ENCODE peak calls at places on chromosome 15, in ten cellular contexts. One of them, this sample, is unnamed.

GRCh38 chr15:96992817-96993216 is 662.3 kb downstream of the NR2F2 start:
- DNase-seq in OCI-LY7: no peak
- DNase-seq in Peyer's patch: no peak
- DNase-seq in mesendoderm: no peak
- DNase-seq in GM03348: no peak
- DNase-seq in GM04504: no peak
- DNase-seq in cardiac septum: no peak
- DNase-seq in left cardiac atrium: no peak
- DNase-seq in NCI-H460: no peak
- DNase-seq in ACHN: no peak
- DNase-seq in this sample: no peak

GRCh38 chr15:89139613-89140499 is 51.6 kb downstream of the ABHD2 start:
- DNase-seq in GM03348: no peak
- DNase-seq in ACHN: no peak
- DNase-seq in GM04504: no peak
- DNase-seq in mesendoderm: peak; percentile 48
- DNase-seq in OCI-LY7: no peak
- DNase-seq in Peyer's patch: no peak
- DNase-seq in left cardiac atrium: no peak
- DNase-seq in cardiac septum: no peak
- DNase-seq in NCI-H460: no peak
- DNase-seq in this sample: no peak

GRCh38 chr15:75508741-75509532 is 57.4 kb upstream of the SIN3A start:
- DNase-seq in NCI-H460: peak; percentile 21
- DNase-seq in cardiac septum: no peak
- DNase-seq in left cardiac atrium: no peak
- DNase-seq in ACHN: peak; percentile 32
- DNase-seq in GM04504: peak; percentile 15
- DNase-seq in OCI-LY7: peak; percentile 48
- DNase-seq in mesendoderm: peak; percentile 63
- DNase-seq in GM03348: peak; percentile 53
- DNase-seq in Peyer's patch: no peak
- DNase-seq in this sample: no peak

GRCh38 chr15:58805095-58805494 is 34.0 kb downstream of the MINDY2 start:
- DNase-seq in OCI-LY7: no peak
- DNase-seq in ACHN: no peak
- DNase-seq in left cardiac atrium: no peak
- DNase-seq in GM03348: no peak
- DNase-seq in cardiac septum: no peak
- DNase-seq in Peyer's patch: no peak
- DNase-seq in mesendoderm: no peak
- DNase-seq in NCI-H460: no peak
- DNase-seq in GM04504: no peak
- DNase-seq in this sample: no peak

GRCh38 chr15:100493213-100493612 is 35.5 kb downstream of the CERS3 start:
- DNase-seq in OCI-LY7: no peak
- DNase-seq in NCI-H460: no peak
- DNase-seq in left cardiac atrium: no peak
- DNase-seq in GM03348: no peak
- DNase-seq in mesendoderm: no peak
- DNase-seq in GM04504: no peak
- DNase-seq in cardiac septum: no peak
- DNase-seq in ACHN: no peak
- DNase-seq in Peyer's patch: no peak
- DNase-seq in this sample: no peak

GRCh38 chr15:41971089-41971892 is 1.1 kb downstream of the EHD4 start:
- DNase-seq in OCI-LY7: peak; percentile 86
- DNase-seq in NCI-H460: peak; percentile 25
- DNase-seq in mesendoderm: peak; percentile 82
- DNase-seq in GM04504: no peak
- DNase-seq in left cardiac atrium: peak; percentile 69
- DNase-seq in Peyer's patch: peak; percentile 81
- DNase-seq in GM03348: peak; percentile 71
- DNase-seq in ACHN: peak; percentile 73
- DNase-seq in cardiac septum: peak; percentile 79
- DNase-seq in this sample: peak; percentile 59

GRCh38 chr15:27854601-27855000 is 244.5 kb downstream of the OCA2 start:
- DNase-seq in ACHN: no peak
- DNase-seq in cardiac septum: no peak
- DNase-seq in NCI-H460: no peak
- DNase-seq in GM03348: no peak
- DNase-seq in Peyer's patch: no peak
- DNase-seq in left cardiac atrium: no peak
- DNase-seq in GM04504: no peak
- DNase-seq in mesendoderm: no peak
- DNase-seq in OCI-LY7: no peak
- DNase-seq in this sample: no peak

GRCh38 chr15:89809093-89809786 is 5.4 kb downstream of the ANPEP start:
- DNase-seq in OCI-LY7: no peak
- DNase-seq in GM03348: no peak
- DNase-seq in mesendoderm: no peak
- DNase-seq in left cardiac atrium: no peak
- DNase-seq in Peyer's patch: no peak
- DNase-seq in NCI-H460: no peak
- DNase-seq in GM04504: no peak
- DNase-seq in cardiac septum: no peak
- DNase-seq in ACHN: no peak
- DNase-seq in this sample: no peak

GRCh38 chr15:69060744-69061143 is 46.2 kb downstream of the NOX5 start:
- DNase-seq in NCI-H460: no peak
- DNase-seq in Peyer's patch: no peak
- DNase-seq in ACHN: no peak
- DNase-seq in GM04504: no peak
- DNase-seq in mesendoderm: no peak
- DNase-seq in cardiac septum: no peak
- DNase-seq in OCI-LY7: peak; percentile 52
- DNase-seq in GM03348: no peak
- DNase-seq in left cardiac atrium: no peak
- DNase-seq in this sample: no peak

GRCh38 chr15:36370051-36370734 is 209.2 kb upstream of the CDIN1 start:
- DNase-seq in NCI-H460: no peak
- DNase-seq in GM03348: no peak
- DNase-seq in left cardiac atrium: no peak
- DNase-seq in OCI-LY7: no peak
- DNase-seq in ACHN: no peak
- DNase-seq in mesendoderm: no peak
- DNase-seq in Peyer's patch: no peak
- DNase-seq in GM04504: no peak
- DNase-seq in cardiac septum: no peak
- DNase-seq in this sample: no peak

GRCh38 chr15:94791008-94791407 is 559.6 kb downstream of the MCTP2 start:
- DNase-seq in left cardiac atrium: no peak
- DNase-seq in mesendoderm: no peak
- DNase-seq in NCI-H460: no peak
- DNase-seq in OCI-LY7: no peak
- DNase-seq in cardiac septum: no peak
- DNase-seq in ACHN: no peak
- DNase-seq in Peyer's patch: no peak
- DNase-seq in GM04504: no peak
- DNase-seq in GM03348: no peak
- DNase-seq in this sample: no peak

GRCh38 chr15:73982251-73982962 is 9.7 kb downstream of the STOML1 start:
- DNase-seq in mesendoderm: no peak
- DNase-seq in OCI-LY7: no peak
- DNase-seq in GM03348: peak; percentile 89
- DNase-seq in Peyer's patch: peak; percentile 85
- DNase-seq in cardiac septum: peak; percentile 92
- DNase-seq in GM04504: peak; percentile 83
- DNase-seq in ACHN: peak; percentile 93
- DNase-seq in left cardiac atrium: peak; percentile 92
- DNase-seq in NCI-H460: no peak
- DNase-seq in this sample: peak; percentile 52

GRCh38 chr15:40306908-40307307 is 827 bp downstream of the PLCB2 start:
- DNase-seq in Peyer's patch: no peak
- DNase-seq in cardiac septum: no peak
- DNase-seq in NCI-H460: no peak
- DNase-seq in ACHN: no peak
- DNase-seq in OCI-LY7: no peak
- DNase-seq in GM03348: no peak
- DNase-seq in GM04504: no peak
- DNase-seq in mesendoderm: no peak
- DNase-seq in left cardiac atrium: peak; percentile 12
- DNase-seq in this sample: no peak

GRCh38 chr15:56824174-56824573 is 90.9 kb upstream of the ZNF280D start:
- DNase-seq in mesendoderm: no peak
- DNase-seq in Peyer's patch: no peak
- DNase-seq in GM04504: no peak
- DNase-seq in GM03348: peak; percentile 25
- DNase-seq in left cardiac atrium: no peak
- DNase-seq in ACHN: no peak
- DNase-seq in NCI-H460: no peak
- DNase-seq in cardiac septum: no peak
- DNase-seq in OCI-LY7: no peak
- DNase-seq in this sample: no peak

GRCh38 chr15:50424066-50424890 is at the start of gene USP8:
- DNase-seq in left cardiac atrium: peak; percentile 97
- DNase-seq in ACHN: peak; percentile 98
- DNase-seq in NCI-H460: peak; percentile 96
- DNase-seq in mesendoderm: peak; percentile 100
- DNase-seq in GM04504: peak; percentile 91
- DNase-seq in cardiac septum: peak; percentile 98
- DNase-seq in Peyer's patch: peak; percentile 97
- DNase-seq in GM03348: peak; percentile 97
- DNase-seq in OCI-LY7: peak; percentile 98
- DNase-seq in this sample: peak; percentile 96

GRCh38 chr15:57376695-57377477 is 581 bp downstream of the CGNL1 start:
- DNase-seq in mesendoderm: peak; percentile 65
- DNase-seq in GM04504: no peak
- DNase-seq in Peyer's patch: no peak
- DNase-seq in GM03348: peak; percentile 63
- DNase-seq in ACHN: peak; percentile 20
- DNase-seq in OCI-LY7: no peak
- DNase-seq in cardiac septum: no peak
- DNase-seq in left cardiac atrium: peak; percentile 36
- DNase-seq in NCI-H460: no peak
- DNase-seq in this sample: peak; percentile 91

GRCh38 chr15:71651750-71652186 is 158.6 kb upstream of the NR2E3 start:
- DNase-seq in ACHN: peak; percentile 59
- DNase-seq in GM04504: no peak
- DNase-seq in Peyer's patch: peak; percentile 50
- DNase-seq in NCI-H460: peak; percentile 7
- DNase-seq in mesendoderm: peak; percentile 83
- DNase-seq in OCI-LY7: peak; percentile 45
- DNase-seq in left cardiac atrium: no peak
- DNase-seq in GM03348: peak; percentile 69
- DNase-seq in cardiac septum: no peak
- DNase-seq in this sample: no peak